ENCODE peak calls at places on chromosomes 4 and X, in seven cellular contexts. B, C, T, J, D, Q and F are unnamed samples.

GRCh38 chrX:134669378-134670098 is 11.3 kb upstream of the PLAC1 start:
- DNase-seq in B (no peak), C (peak; percentile 47), T (peak; percentile 72), J (no peak), D (peak; percentile 43), Q (no peak), F (no peak)

GRCh38 chr4:121034010-121034409 is 38.3 kb downstream of the NDNF start:
- DNase-seq in B (no peak), C (no peak), T (peak; percentile 8), J (no peak), D (no peak), Q (no peak), F (no peak)

GRCh38 chrX:69050051-69050785 is 115.0 kb downstream of the PJA1 start:
- DNase-seq in B (no peak), C (no peak), T (no peak), J (no peak), D (no peak), Q (peak; percentile 2), F (no peak)

GRCh38 chr4:168759321-168759720 is 250.7 kb downstream of the CBR4 start:
- DNase-seq in B (no peak), C (no peak), T (peak; percentile 87), J (no peak), D (no peak), Q (no peak), F (no peak)

GRCh38 chrX:15973299-15973698 is 118.7 kb upstream of the AP1S2 start:
- DNase-seq in B (peak; percentile 4), C (no peak), T (peak; percentile 48), J (peak; percentile 48), D (no peak), Q (peak; percentile 23), F (no peak)

GRCh38 chr4:141458501-141458900 is 177.9 kb upstream of the IL15 start:
- DNase-seq in B (no peak), C (no peak), T (peak; percentile 88), J (no peak), D (no peak), Q (no peak), F (no peak)

GRCh38 chrX:115564243-115564642 is 3.3 kb downstream of the PLS3 start:
- DNase-seq in B (no peak), C (no peak), T (peak; percentile 57), J (no peak), D (no peak), Q (no peak), F (no peak)

GRCh38 chr4:55768291-55768690 is 51.3 kb upstream of the EXOC1L start:
- DNase-seq in B (no peak), C (no peak), T (peak; percentile 35), J (peak; percentile 67), D (no peak), Q (no peak), F (no peak)

GRCh38 chrX:91311969-91312368 is 122.7 kb upstream of the PABPC5 start:
- DNase-seq in B (no peak), C (no peak), T (no peak), J (no peak), D (no peak), Q (no peak), F (no peak)

GRCh38 chrX:29172880-29173279 is 585.6 kb downstream of the IL1RAPL1 start:
- DNase-seq in B (no peak), C (no peak), T (no peak), J (no peak), D (no peak), Q (no peak), F (no peak)

GRCh38 chr4:187103351-187103750 is 379.7 kb upstream of the FAT1 start:
- DNase-seq in B (no peak), C (no peak), T (no peak), J (no peak), D (no peak), Q (no peak), F (no peak)

GRCh38 chr4:79747252-79747651 is 325.8 kb downstream of the ANTXR2 start:
- DNase-seq in B (no peak), C (no peak), T (no peak), J (no peak), D (no peak), Q (no peak), F (no peak)

GRCh38 chrX:83845397-83845796 is 15.5 kb upstream of the CYLC1 start:
- DNase-seq in B (peak; percentile 57), C (no peak), T (peak; percentile 11), J (peak; percentile 40), D (no peak), Q (no peak), F (no peak)

GRCh38 chr4:168562021-168562691 is 65.3 kb downstream of the PALLD start:
- DNase-seq in B (no peak), C (no peak), T (peak; percentile 46), J (no peak), D (no peak), Q (no peak), F (no peak)

GRCh38 chr4:151753056-151753455 is 7.8 kb downstream of the GATB start:
- DNase-seq in B (no peak), C (no peak), T (peak; percentile 91), J (no peak), D (no peak), Q (no peak), F (no peak)

GRCh38 chr4:188023682-188024081 is 28.1 kb downstream of the ZFP42 start:
- DNase-seq in B (no peak), C (no peak), T (peak; percentile 79), J (peak; percentile 51), D (no peak), Q (no peak), F (no peak)

GRCh38 chr4:80594696-80595095 is 259.2 kb downstream of the CFAP299 start:
- DNase-seq in B (no peak), C (no peak), T (no peak), J (no peak), D (no peak), Q (no peak), F (no peak)

GRCh38 chr4:145792429-145792828 is 112.5 kb downstream of the C4orf51 start:
- DNase-seq in B (no peak), C (no peak), T (no peak), J (no peak), D (no peak), Q (no peak), F (no peak)

GRCh38 chrX:44708470-44708869 is 135.4 kb upstream of the DUSP21 start:
- DNase-seq in B (no peak), C (no peak), T (no peak), J (no peak), D (no peak), Q (no peak), F (no peak)

GRCh38 chr4:105587851-105588250 is 35.4 kb downstream of the ARHGEF38 start:
- DNase-seq in B (no peak), C (no peak), T (no peak), J (no peak), D (no peak), Q (no peak), F (no peak)

DNA sequence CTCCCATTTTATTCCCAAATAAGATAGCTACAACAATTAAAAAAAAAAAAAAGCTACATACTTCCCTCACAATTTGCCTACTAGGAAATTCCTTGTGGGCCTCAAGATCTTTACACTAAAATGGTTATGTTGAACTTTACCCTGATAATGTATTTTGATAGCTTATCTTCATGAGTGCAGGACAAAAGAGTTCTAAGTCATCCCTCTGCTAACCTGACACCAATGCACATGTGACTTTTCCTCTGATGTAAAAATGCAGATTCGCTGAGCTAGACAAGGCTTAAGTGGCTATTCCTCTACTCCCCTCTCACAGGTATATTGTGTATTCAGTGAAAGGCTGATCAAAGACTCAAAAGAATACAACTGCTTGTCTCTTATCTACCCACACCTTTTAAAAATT is 22.5 kb downstream of the ELF2 start:
- DNase-seq in B (no peak), C (no peak), T (no peak), J (peak; percentile 76), D (no peak), Q (no peak), F (no peak)
- H3K4me1 ChIP-seq in B (peaks cover 21% of the 10 kb centered on the region), C (no peaks in the 10 kb centered on the region), T (no peaks in the 10 kb centered on the region), J (peaks cover 40% of the 10 kb centered on the region), D (peaks cover 19% of the 10 kb centered on the region), Q (no peaks in the 10 kb centered on the region), F (peaks cover 9% of the 10 kb centered on the region)

DNA sequence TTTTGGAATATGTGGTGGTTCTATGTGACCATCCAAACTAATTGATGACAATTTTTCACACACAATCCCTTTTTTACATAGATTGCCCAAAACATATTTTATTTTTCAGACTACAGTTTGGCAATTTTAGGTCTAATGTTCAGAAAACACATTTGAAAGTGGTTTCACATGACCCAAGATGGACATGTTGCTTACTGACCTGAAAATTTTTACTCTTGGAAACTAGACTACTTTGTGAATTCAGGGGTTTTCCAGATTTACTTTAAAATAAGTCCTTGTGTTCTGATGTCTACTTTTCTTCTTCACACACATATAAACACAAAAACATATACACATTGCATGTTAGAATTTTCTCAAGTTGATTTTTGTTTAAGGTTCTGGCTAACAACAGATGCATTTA is 79.5 kb downstream of the HMGB2 start:
- DNase-seq in B (no peak), C (no peak), T (no peak), J (no peak), D (no peak), Q (no peak), F (no peak)
- H3K4me1 ChIP-seq in B (no peaks in the 10 kb centered on the region), C (no peaks in the 10 kb centered on the region), T (peaks cover 13% of the 10 kb centered on the region), J (peaks cover 58% of the 10 kb centered on the region), D (no peaks in the 10 kb centered on the region), Q (no peaks in the 10 kb centered on the region), F (peaks cover 5% of the 10 kb centered on the region)

GRCh38 chr4:184950117-184950830 is 68.0 kb upstream of the HELT start:
- DNase-seq in B (no peak), C (no peak), T (no peak), J (no peak), D (no peak), Q (no peak), F (no peak)

GRCh38 chr4:184952522-184952921 is 65.8 kb upstream of the HELT start:
- DNase-seq in B (no peak), C (no peak), T (no peak), J (no peak), D (no peak), Q (no peak), F (no peak)

GRCh38 chr4:184950926-184951325 is 67.4 kb upstream of the HELT start:
- DNase-seq in B (no peak), C (no peak), T (no peak), J (no peak), D (no peak), Q (no peak), F (no peak)

GRCh38 chr4:184953421-184953820 is 64.9 kb upstream of the HELT start:
- DNase-seq in B (no peak), C (no peak), T (no peak), J (no peak), D (no peak), Q (no peak), F (no peak)

DNA sequence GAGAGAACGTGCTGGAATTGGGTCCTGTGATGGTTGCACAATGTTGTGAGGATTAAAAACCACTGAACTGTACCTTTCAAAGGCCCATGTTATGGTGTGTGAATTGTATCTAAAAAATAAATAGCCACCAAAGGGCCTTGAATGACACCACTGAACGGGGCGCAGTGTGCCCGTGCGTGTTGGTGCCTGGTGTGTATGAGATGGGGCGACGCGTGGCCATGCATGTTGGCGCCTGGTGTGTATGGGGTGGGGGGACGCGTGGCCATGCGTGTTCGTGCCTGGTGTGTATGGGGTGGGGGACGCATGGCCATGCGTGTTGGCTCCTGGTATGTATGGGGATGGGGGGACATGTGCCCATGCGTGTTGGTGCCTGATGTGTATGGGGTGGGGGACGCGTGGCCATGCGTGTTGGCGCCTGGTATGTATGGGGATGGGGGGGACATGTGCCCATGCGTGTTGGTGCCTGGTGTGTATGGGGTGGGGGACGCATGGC is 66.6 kb upstream of the HELT start:
- DNase-seq in B (no peak), C (no peak), T (no peak), J (no peak), D (no peak), Q (no peak), F (no peak)
- H3K4me1 ChIP-seq in B (no peaks in the 10 kb centered on the region), C (no peaks in the 10 kb centered on the region), T (peaks cover 9% of the 10 kb centered on the region), J (no peaks in the 10 kb centered on the region), D (no peaks in the 10 kb centered on the region), Q (no peaks in the 10 kb centered on the region), F (peaks cover 16% of the 10 kb centered on the region)

GRCh38 chr4:177182156-177182555 is 127.5 kb upstream of the NEIL3 start:
- DNase-seq in B (no peak), C (no peak), T (no peak), J (no peak), D (no peak), Q (no peak), F (no peak)
- H3K4me1 ChIP-seq in B (no peaks in the 10 kb centered on the region), C (no peaks in the 10 kb centered on the region), T (no peaks in the 10 kb centered on the region), J (no peaks in the 10 kb centered on the region), D (peaks cover 6% of the 10 kb centered on the region), Q (no peaks in the 10 kb centered on the region), F (no peaks in the 10 kb centered on the region)